ENCODE peak calls at places on chromosome 7, in six cellular contexts. One of them, this sample, is unnamed.

GRCh38 chr7:81173766-81174281 is 255.0 kb upstream of the SEMA3C start:
- DNase-seq in brain microvascular endothelial cell: peak; percentile 73
- DNase-seq in HFF-Myc: no peak
- DNase-seq in uterus: no peak
- DNase-seq in DND-41: no peak
- DNase-seq in NB4: no peak
- DNase-seq in this sample: peak; percentile 90

GRCh38 chr7:151123485-151124204 is 37.4 kb downstream of the AGAP3 start:
- DNase-seq in brain microvascular endothelial cell: peak; percentile 59
- DNase-seq in HFF-Myc: peak; percentile 66
- DNase-seq in uterus: peak; percentile 84
- DNase-seq in DND-41: peak; percentile 84
- DNase-seq in NB4: peak; percentile 85
- DNase-seq in this sample: peak; percentile 84

GRCh38 chr7:38318241-38318640 is 44.8 kb upstream of the TARP start:
- DNase-seq in brain microvascular endothelial cell: no peak
- DNase-seq in HFF-Myc: no peak
- DNase-seq in uterus: no peak
- DNase-seq in DND-41: no peak
- DNase-seq in NB4: peak; percentile 64
- DNase-seq in this sample: peak; percentile 17

GRCh38 chr7:126689037-126689436 is 563.7 kb downstream of the GRM8 start:
- DNase-seq in brain microvascular endothelial cell: peak; percentile 59
- DNase-seq in HFF-Myc: peak; percentile 33
- DNase-seq in uterus: no peak
- DNase-seq in DND-41: no peak
- DNase-seq in NB4: no peak
- DNase-seq in this sample: peak; percentile 8

GRCh38 chr7:9776900-9777299 is 1196.8 kb upstream of the PHF14 start:
- DNase-seq in brain microvascular endothelial cell: no peak
- DNase-seq in HFF-Myc: no peak
- DNase-seq in uterus: no peak
- DNase-seq in DND-41: no peak
- DNase-seq in NB4: peak; percentile 9
- DNase-seq in this sample: no peak

GRCh38 chr7:94949532-94949931 is 42.1 kb downstream of the PPP1R9A start:
- DNase-seq in brain microvascular endothelial cell: no peak
- DNase-seq in HFF-Myc: no peak
- DNase-seq in uterus: no peak
- DNase-seq in DND-41: no peak
- DNase-seq in NB4: no peak
- DNase-seq in this sample: no peak

GRCh38 chr7:108448777-108449576 is 7.3 kb downstream of the NRCAM start:
- DNase-seq in brain microvascular endothelial cell: no peak
- DNase-seq in HFF-Myc: no peak
- DNase-seq in uterus: no peak
- DNase-seq in DND-41: no peak
- DNase-seq in NB4: no peak
- DNase-seq in this sample: no peak

GRCh38 chr7:38382627-38383026 is 109.2 kb upstream of the TARP start:
- DNase-seq in brain microvascular endothelial cell: no peak
- DNase-seq in HFF-Myc: no peak
- DNase-seq in uterus: no peak
- DNase-seq in DND-41: no peak
- DNase-seq in NB4: no peak
- DNase-seq in this sample: peak; percentile 14

GRCh38 chr7:99137418-99138180 is 6.3 kb downstream of the SMURF1 start:
- DNase-seq in brain microvascular endothelial cell: peak; percentile 81
- DNase-seq in HFF-Myc: peak; percentile 69
- DNase-seq in uterus: no peak
- DNase-seq in DND-41: no peak
- DNase-seq in NB4: no peak
- DNase-seq in this sample: peak; percentile 82

GRCh38 chr7:46244752-46245151 is 323.7 kb upstream of the IGFBP3 start:
- DNase-seq in brain microvascular endothelial cell: no peak
- DNase-seq in HFF-Myc: no peak
- DNase-seq in uterus: no peak
- DNase-seq in DND-41: no peak
- DNase-seq in NB4: no peak
- DNase-seq in this sample: peak; percentile 45

GRCh38 chr7:70574970-70575799 is 556.8 kb upstream of the GALNT17 start:
- DNase-seq in brain microvascular endothelial cell: no peak
- DNase-seq in HFF-Myc: no peak
- DNase-seq in uterus: no peak
- DNase-seq in DND-41: no peak
- DNase-seq in NB4: no peak
- DNase-seq in this sample: no peak

GRCh38 chr7:70063371-70063770 is 465.1 kb downstream of the AUTS2 start:
- DNase-seq in brain microvascular endothelial cell: no peak
- DNase-seq in HFF-Myc: no peak
- DNase-seq in uterus: no peak
- DNase-seq in DND-41: no peak
- DNase-seq in NB4: no peak
- DNase-seq in this sample: no peak

GRCh38 chr7:107007004-107007891 is 37.3 kb upstream of the PRKAR2B start:
- DNase-seq in brain microvascular endothelial cell: no peak
- DNase-seq in HFF-Myc: no peak
- DNase-seq in uterus: no peak
- DNase-seq in DND-41: no peak
- DNase-seq in NB4: no peak
- DNase-seq in this sample: no peak

GRCh38 chr7:45203947-45204445 is 46.4 kb downstream of the RAMP3 start:
- DNase-seq in brain microvascular endothelial cell: no peak
- DNase-seq in HFF-Myc: no peak
- DNase-seq in uterus: no peak
- DNase-seq in DND-41: no peak
- DNase-seq in NB4: peak; percentile 48
- DNase-seq in this sample: peak; percentile 63

GRCh38 chr7:77802557-77803410 is 4.2 kb downstream of the PHTF2 start:
- DNase-seq in brain microvascular endothelial cell: no peak
- DNase-seq in HFF-Myc: no peak
- DNase-seq in uterus: no peak
- DNase-seq in DND-41: no peak
- DNase-seq in NB4: peak; percentile 15
- DNase-seq in this sample: no peak

GRCh38 chr7:127792528-127793342 is 140.7 kb downstream of the SND1 start:
- DNase-seq in brain microvascular endothelial cell: no peak
- DNase-seq in HFF-Myc: no peak
- DNase-seq in uterus: no peak
- DNase-seq in DND-41: peak; percentile 44
- DNase-seq in NB4: peak; percentile 61
- DNase-seq in this sample: no peak

DNA sequence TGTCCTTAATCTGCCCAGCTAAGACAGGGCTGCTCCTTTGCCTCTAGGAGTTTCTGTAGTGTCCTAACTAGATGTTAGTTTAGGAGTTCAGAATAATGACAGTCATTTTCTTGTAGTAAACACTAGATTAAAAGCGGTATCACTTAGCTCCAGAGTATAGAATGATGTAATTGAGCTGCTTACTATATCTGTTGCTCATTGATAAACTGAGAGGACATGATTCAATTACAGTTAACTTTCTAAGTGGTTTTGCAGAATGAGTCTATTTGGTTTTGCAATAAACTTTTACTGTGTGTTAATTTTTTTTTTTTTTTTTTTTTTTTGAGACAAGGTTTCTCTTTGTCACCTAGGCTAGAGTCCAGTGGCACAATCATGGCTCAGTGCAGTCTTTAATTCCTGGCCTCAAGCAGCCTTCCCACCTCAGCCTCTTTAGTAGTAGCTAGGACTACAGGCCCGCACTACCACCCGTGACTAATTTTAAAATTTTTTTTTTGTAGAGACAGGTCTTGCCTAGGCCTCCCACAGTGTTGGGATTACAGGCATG is 1.8 kb downstream of the STMP1 start:
- DNase-seq in brain microvascular endothelial cell: no peak
- DNase-seq in HFF-Myc: no peak
- DNase-seq in uterus: no peak
- DNase-seq in DND-41: no peak
- DNase-seq in NB4: peak; percentile 29
- DNase-seq in this sample: no peak
- H3K4me3 ChIP-seq in brain microvascular endothelial cell: no peak overlapping the region
- H3K4me3 ChIP-seq in HFF-Myc: peak overlapping the region; percentile 69
- H3K4me3 ChIP-seq in uterus: no peak overlapping the region
- H3K4me3 ChIP-seq in DND-41: peak overlapping the region; percentile 99
- H3K4me3 ChIP-seq in NB4: peak overlapping the region; percentile 21
- H3K4me3 ChIP-seq in this sample: peak overlapping the region; percentile 98

GRCh38 chr7:109529712-109530111 is 960.0 kb downstream of the DNAJB9 start:
- DNase-seq in brain microvascular endothelial cell: no peak
- DNase-seq in HFF-Myc: no peak
- DNase-seq in uterus: no peak
- DNase-seq in DND-41: no peak
- DNase-seq in NB4: no peak
- DNase-seq in this sample: no peak
- TF ChIP-seq CTCF in brain microvascular endothelial cell: no peak
- TF ChIP-seq CTCF in HFF-Myc: no peak
- TF ChIP-seq CTCF in uterus: no peak
- TF ChIP-seq CTCF in DND-41: no peak
- TF ChIP-seq CTCF in NB4: no peak
- TF ChIP-seq CTCF in this sample: no peak

DNA sequence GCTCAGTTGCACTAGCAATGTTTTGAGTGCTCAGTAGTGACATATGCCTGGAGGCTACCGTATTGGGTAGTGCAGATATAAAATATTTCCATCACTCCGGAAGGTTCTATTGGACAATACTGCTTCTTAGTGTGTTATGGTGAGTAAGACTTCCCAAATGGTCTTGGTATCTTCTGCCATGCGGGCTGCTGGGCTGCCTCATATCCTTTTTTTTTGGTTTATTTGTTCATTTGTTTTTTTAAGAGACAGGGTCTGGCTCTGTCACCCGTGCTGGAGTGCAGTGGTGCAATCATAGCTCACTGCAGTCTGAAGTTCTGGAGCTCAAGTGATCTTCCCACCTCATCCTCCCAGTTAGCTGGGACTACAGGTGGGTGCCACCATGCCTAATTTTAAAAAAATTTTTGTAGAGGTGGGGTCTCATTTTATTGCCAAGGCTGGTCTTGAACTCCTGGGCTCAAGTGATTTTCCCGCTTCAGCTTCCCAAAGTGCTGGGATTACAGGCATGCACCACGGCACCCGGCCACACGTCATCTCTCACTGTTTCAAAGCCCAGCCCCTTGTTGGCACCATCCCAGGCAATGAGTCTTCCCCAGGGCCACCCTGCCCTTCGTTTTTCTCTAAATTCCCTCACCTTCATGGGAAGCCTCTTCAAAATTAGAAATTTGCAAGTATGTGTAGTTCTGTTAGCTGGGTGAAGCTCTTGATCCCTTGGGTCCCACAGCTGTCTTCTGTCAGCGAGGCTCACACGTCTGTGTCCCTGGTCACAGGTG is 111.0 kb upstream of the KLF14 start:
- DNase-seq in brain microvascular endothelial cell: peak; percentile 64
- DNase-seq in HFF-Myc: peak; percentile 85
- DNase-seq in uterus: no peak
- DNase-seq in DND-41: no peak
- DNase-seq in NB4: no peak
- DNase-seq in this sample: peak; percentile 41
- H3K4me3 ChIP-seq in brain microvascular endothelial cell: no peak overlapping the region
- H3K4me3 ChIP-seq in HFF-Myc: peak overlapping the region; percentile 16
- H3K4me3 ChIP-seq in uterus: no peak overlapping the region
- H3K4me3 ChIP-seq in DND-41: no peak overlapping the region
- H3K4me3 ChIP-seq in NB4: no peak overlapping the region
- H3K4me3 ChIP-seq in this sample: no peak overlapping the region

DNA sequence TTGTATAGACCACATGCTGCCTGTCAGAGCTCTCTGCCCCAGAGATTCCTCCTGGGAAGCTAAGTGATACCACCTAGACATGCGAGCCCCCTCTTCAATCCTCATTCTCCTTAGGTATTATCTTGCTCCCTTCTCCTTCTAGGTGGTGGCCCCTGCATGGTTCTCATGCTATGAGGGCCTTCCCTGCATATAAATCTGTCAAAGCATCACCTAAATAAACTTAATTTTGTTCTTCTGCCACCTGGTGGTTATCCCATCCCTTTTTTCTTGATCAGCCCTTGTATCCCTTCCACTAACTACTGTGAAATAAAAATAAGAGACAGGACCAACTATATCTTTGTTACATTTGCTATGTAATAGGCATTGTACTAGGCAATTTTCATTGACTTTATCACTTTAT is 242.1 kb downstream of the CDC14C start:
- DNase-seq in brain microvascular endothelial cell: no peak
- DNase-seq in HFF-Myc: no peak
- DNase-seq in uterus: no peak
- DNase-seq in DND-41: no peak
- DNase-seq in NB4: peak; percentile 37
- DNase-seq in this sample: no peak
- TF ChIP-seq CTCF in brain microvascular endothelial cell: no peak
- TF ChIP-seq CTCF in HFF-Myc: no peak
- TF ChIP-seq CTCF in uterus: no peak
- TF ChIP-seq CTCF in DND-41: peak; percentile 43
- TF ChIP-seq CTCF in NB4: peak; percentile 33
- TF ChIP-seq CTCF in this sample: no peak

GRCh38 chr7:100176096-100176835 is 915 bp downstream of the GPC2 start:
- DNase-seq in brain microvascular endothelial cell: no peak
- DNase-seq in HFF-Myc: no peak
- DNase-seq in uterus: no peak
- DNase-seq in DND-41: no peak
- DNase-seq in NB4: no peak
- DNase-seq in this sample: no peak
- H3K4me3 ChIP-seq in brain microvascular endothelial cell: peak overlapping the region; percentile 84
- H3K4me3 ChIP-seq in HFF-Myc: peak overlapping the region; percentile 67
- H3K4me3 ChIP-seq in uterus: peak overlapping the region; percentile 34
- H3K4me3 ChIP-seq in DND-41: peak overlapping the region; percentile 90
- H3K4me3 ChIP-seq in NB4: no peak overlapping the region
- H3K4me3 ChIP-seq in this sample: peak overlapping the region; percentile 79

GRCh38 chr7:158655931-158656441 is 48.6 kb downstream of the NCAPG2 start:
- DNase-seq in brain microvascular endothelial cell: no peak
- DNase-seq in HFF-Myc: no peak
- DNase-seq in uterus: no peak
- DNase-seq in DND-41: no peak
- DNase-seq in NB4: no peak
- DNase-seq in this sample: no peak

GRCh38 chr7:158658475-158658874 is 46.1 kb downstream of the NCAPG2 start:
- DNase-seq in brain microvascular endothelial cell: no peak
- DNase-seq in HFF-Myc: no peak
- DNase-seq in uterus: no peak
- DNase-seq in DND-41: no peak
- DNase-seq in NB4: no peak
- DNase-seq in this sample: no peak

GRCh38 chr7:158657189-158657746 is 47.3 kb downstream of the NCAPG2 start:
- DNase-seq in brain microvascular endothelial cell: no peak
- DNase-seq in HFF-Myc: no peak
- DNase-seq in uterus: no peak
- DNase-seq in DND-41: no peak
- DNase-seq in NB4: no peak
- DNase-seq in this sample: no peak

GRCh38 chr7:158651968-158652555 is 52.5 kb downstream of the NCAPG2 start:
- DNase-seq in brain microvascular endothelial cell: peak; percentile 8
- DNase-seq in HFF-Myc: no peak
- DNase-seq in uterus: no peak
- DNase-seq in DND-41: no peak
- DNase-seq in NB4: no peak
- DNase-seq in this sample: peak; percentile 60

DNA sequence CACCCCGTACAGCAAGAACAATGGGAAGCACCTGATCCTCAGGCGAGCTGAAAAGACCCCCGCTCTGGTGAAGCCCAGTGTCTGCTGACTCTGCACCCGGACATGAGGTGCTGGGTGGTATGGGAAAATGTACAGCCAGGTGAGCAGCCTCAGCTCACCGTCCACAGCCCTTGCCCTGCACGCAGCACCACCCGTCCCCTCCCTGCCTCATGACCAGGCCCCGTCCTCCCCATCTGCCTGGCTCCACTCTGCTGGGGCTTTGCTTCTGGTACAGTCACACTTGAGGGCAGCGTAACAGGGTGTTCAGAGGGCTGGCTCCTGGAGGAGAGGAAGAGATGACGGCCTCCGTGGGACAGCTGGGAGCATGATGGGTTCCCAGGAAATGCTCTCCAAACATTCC is 49.1 kb downstream of the NCAPG2 start:
- DNase-seq in brain microvascular endothelial cell: no peak
- DNase-seq in HFF-Myc: no peak
- DNase-seq in uterus: no peak
- DNase-seq in DND-41: no peak
- DNase-seq in NB4: no peak
- DNase-seq in this sample: no peak
- TF ChIP-seq CTCF in brain microvascular endothelial cell: no peak
- TF ChIP-seq CTCF in HFF-Myc: no peak
- TF ChIP-seq CTCF in uterus: no peak
- TF ChIP-seq CTCF in DND-41: no peak
- TF ChIP-seq CTCF in NB4: no peak
- TF ChIP-seq CTCF in this sample: no peak